ENCODE peak calls at places on chromosome 9, in six cellular contexts. D is K562, T is keratinocyte, N is GM23248, Q is IMR-90, Y is adipocyte. K is an unnamed sample.

GRCh38 chr9:129357773-129358250 is 179.8 kb upstream of the IER5L start:
- DNase-seq in D (no peak), T (no peak), N (no peak), Q (no peak), Y (no peak), K (no peak)

GRCh38 chr9:34547960-34548603 is 25.3 kb upstream of the ENHO start:
- DNase-seq in D (peak; percentile 49), T (no peak), N (peak; percentile 84), Q (peak; percentile 51), Y (peak; percentile 86), K (peak; percentile 94)

GRCh38 chr9:81826541-81826906 is 101.7 kb upstream of the SPATA31D4 start:
- DNase-seq in D (no peak), T (no peak), N (no peak), Q (peak; percentile 35), Y (no peak), K (no peak)

GRCh38 chr9:27183151-27183550 is 74.1 kb downstream of the TEK start:
- DNase-seq in D (no peak), T (no peak), N (no peak), Q (no peak), Y (no peak), K (no peak)

GRCh38 chr9:82810902-82811301 is 252.0 kb downstream of the RASEF start:
- DNase-seq in D (no peak), T (peak; percentile 38), N (peak; percentile 5), Q (peak; percentile 62), Y (peak; percentile 3), K (peak; percentile 82)

GRCh38 chr9:34102796-34103195 is 23.7 kb downstream of the DCAF12 start:
- DNase-seq in D (no peak), T (no peak), N (no peak), Q (no peak), Y (no peak), K (no peak)

GRCh38 chr9:16064701-16065230 is 511.9 kb downstream of the CCDC171 start:
- DNase-seq in D (no peak), T (no peak), N (no peak), Q (no peak), Y (no peak), K (peak; percentile 17)

GRCh38 chr9:17519761-17520160 is 59.1 kb upstream of the SH3GL2 start:
- DNase-seq in D (no peak), T (no peak), N (peak; percentile 15), Q (peak; percentile 38), Y (no peak), K (no peak)

GRCh38 chr9:123339666-123340414 is 16.2 kb upstream of the CRB2 start:
- DNase-seq in D (peak; percentile 62), T (no peak), N (no peak), Q (no peak), Y (no peak), K (no peak)

GRCh38 chr9:137366891-137367381 is 56.0 kb downstream of the EXD3 start:
- DNase-seq in D (no peak), T (no peak), N (no peak), Q (no peak), Y (no peak), K (peak; percentile 44)

GRCh38 chr9:24189986-24190385 is 355.7 kb downstream of the IZUMO3 start:
- DNase-seq in D (no peak), T (no peak), N (no peak), Q (no peak), Y (no peak), K (no peak)

GRCh38 chr9:445033-445432 is 230.4 kb downstream of the DOCK8 start:
- DNase-seq in D (peak; percentile 35), T (no peak), N (no peak), Q (no peak), Y (peak; percentile 23), K (no peak)

GRCh38 chr9:108182950-108183381 is 672.8 kb downstream of the ACTL7B start:
- DNase-seq in D (no peak), T (no peak), N (peak; percentile 82), Q (peak; percentile 55), Y (no peak), K (no peak)

GRCh38 chr9:121299125-121299466 is 31.1 kb downstream of the GSN start:
- DNase-seq in D (no peak), T (no peak), N (peak; percentile 22), Q (no peak), Y (no peak), K (peak; percentile 73)

GRCh38 chr9:110015759-110016158 is 192.2 kb downstream of the C9orf152 start:
- DNase-seq in D (no peak), T (peak; percentile 75), N (peak; percentile 68), Q (peak; percentile 94), Y (peak; percentile 15), K (no peak)

GRCh38 chr9:7094052-7094451 is 336.3 kb downstream of the KDM4C start:
- DNase-seq in D (peak; percentile 18), T (no peak), N (peak; percentile 23), Q (peak; percentile 24), Y (no peak), K (peak; percentile 71)

GRCh38 chr9:113042884-113043657 is 13.5 kb downstream of the ZFP37 start:
- DNase-seq in D (no peak), T (no peak), N (peak; percentile 5), Q (no peak), Y (no peak), K (no peak)
- H3K9me3 ChIP-seq in D (peaks cover 14% of the 10 kb centered on the region), T (peaks cover 15% of the 10 kb centered on the region), N (peaks cover 34% of the 10 kb centered on the region), Q (peaks cover 67% of the 10 kb centered on the region), Y (peaks cover 98% of the 10 kb centered on the region), K (peaks cover 90% of the 10 kb centered on the region)

DNA sequence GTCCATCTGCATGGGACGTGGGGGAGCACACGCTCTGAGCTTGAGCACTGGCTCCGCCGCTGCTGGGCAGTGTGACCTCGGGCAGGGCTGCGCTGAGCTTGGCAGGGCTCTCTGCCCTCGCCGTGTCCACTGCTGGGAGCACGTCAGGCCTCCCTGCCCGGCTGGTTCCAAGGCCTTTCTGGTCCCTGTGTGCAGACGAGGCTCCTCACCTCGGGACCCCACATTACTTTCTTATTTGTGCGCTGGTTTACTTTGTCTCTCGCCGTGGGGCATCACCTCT is 43.9 kb downstream of the RXRA start:
- DNase-seq in D (no peak), T (no peak), N (no peak), Q (no peak), Y (no peak), K (no peak)
- H3K4me3 ChIP-seq in D (no peak overlapping the region), T (no peak overlapping the region), N (no peak overlapping the region), Q (no peak overlapping the region), Y (no peak overlapping the region), K (no peak overlapping the region)

GRCh38 chr9:126471084-126471611 is 142.6 kb upstream of the LMX1B start:
- DNase-seq in D (no peak), T (no peak), N (peak; percentile 91), Q (peak; percentile 52), Y (peak; percentile 76), K (no peak)
- H3K9ac ChIP-seq in D (no peak overlapping the region), T (no peak overlapping the region), N (peak overlapping the region; percentile 72), Q (no peak overlapping the region), Y (peak overlapping the region; percentile 42), K (no peak overlapping the region)

DNA sequence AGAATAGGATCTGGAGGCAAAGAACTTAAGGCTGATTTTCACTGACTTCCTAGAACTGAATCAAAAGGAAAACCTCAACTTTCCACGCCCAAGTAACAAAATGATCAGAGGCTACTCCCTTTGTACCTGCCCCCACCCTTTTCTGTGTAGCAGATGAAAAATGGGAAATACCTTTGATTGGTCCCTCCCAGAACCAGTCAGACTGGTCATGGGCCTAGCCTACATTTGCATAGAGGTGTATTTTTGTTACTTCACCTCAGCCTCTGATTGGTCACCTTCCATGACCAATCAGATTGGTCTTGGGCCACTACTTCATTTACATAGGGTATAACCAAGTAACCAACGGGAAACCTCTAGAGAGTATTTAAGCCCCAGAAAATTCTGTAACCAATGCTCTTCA is 1553.5 kb upstream of the C9orf72 start:
- DNase-seq in D (no peak), T (no peak), N (no peak), Q (no peak), Y (no peak), K (no peak)
- H3K9me3 ChIP-seq in D (no peaks in the 10 kb centered on the region), T (peaks cover 2% of the 10 kb centered on the region), N (no peaks in the 10 kb centered on the region), Q (peaks cover under 1% of the 10 kb centered on the region), Y (peaks cover 28% of the 10 kb centered on the region), K (peaks cover 49% of the 10 kb centered on the region)

GRCh38 chr9:99623780-99624364 is 197.8 kb upstream of the NR4A3 start:
- DNase-seq in D (no peak), T (no peak), N (no peak), Q (no peak), Y (no peak), K (no peak)
- H3K4me3 ChIP-seq in D (no peak overlapping the region), T (no peak overlapping the region), N (no peak overlapping the region), Q (no peak overlapping the region), Y (no peak overlapping the region), K (no peak overlapping the region)

DNA sequence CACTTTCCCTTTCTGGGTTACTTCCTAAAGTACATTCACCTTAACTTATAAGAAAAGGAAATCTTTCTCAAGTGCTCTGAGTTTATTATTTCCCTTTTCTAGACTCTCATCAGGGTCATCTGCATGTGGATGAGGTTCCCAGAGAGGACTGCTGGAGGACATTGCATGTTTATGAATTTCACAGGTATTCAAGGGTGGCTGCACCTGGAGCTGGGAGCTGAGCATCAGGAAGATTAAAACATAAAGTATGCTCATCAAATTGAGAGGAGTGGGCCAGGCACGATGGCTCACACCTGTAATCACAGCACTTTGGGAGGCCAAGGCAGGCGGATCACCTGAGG is 34.7 kb upstream of the PLIN2 start:
- DNase-seq in D (no peak), T (no peak), N (no peak), Q (no peak), Y (no peak), K (no peak)
- H3K9ac ChIP-seq in D (peak overlapping the region; percentile 3), T (peak overlapping the region; percentile 59), N (peak overlapping the region; percentile 71), Q (peak overlapping the region; percentile 21), Y (peak overlapping the region; percentile 68), K (no peak overlapping the region)

GRCh38 chr9:103574056-103574455 is 520.1 kb upstream of the SMC2 start:
- DNase-seq in D (no peak), T (no peak), N (no peak), Q (no peak), Y (no peak), K (no peak)
- H3K9me3 ChIP-seq in D (no peaks in the 10 kb centered on the region), T (no peaks in the 10 kb centered on the region), N (peaks cover 13% of the 10 kb centered on the region), Q (peaks cover 7% of the 10 kb centered on the region), Y (peaks cover 9% of the 10 kb centered on the region), K (peaks cover 40% of the 10 kb centered on the region)

DNA sequence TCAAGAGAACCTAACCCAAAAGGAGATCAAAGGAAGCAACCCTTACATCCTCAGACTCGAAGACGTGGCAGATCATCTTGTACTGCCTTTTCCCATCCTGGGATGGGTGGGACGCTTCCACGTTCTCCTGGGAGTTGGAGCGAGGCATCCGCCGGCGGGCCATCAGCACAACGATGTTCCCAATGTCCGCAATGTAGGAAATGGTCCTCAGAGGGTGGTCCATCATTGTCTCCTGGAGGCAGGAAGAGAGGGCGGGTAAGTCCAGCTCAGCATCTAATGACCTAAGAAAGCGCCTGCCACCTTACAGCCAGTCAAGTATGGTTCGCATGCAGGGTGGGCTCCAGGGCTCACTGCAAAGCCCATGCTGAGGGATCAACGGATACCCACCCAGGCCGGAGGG is 131.2 kb downstream of the ENTREP1 start:
- DNase-seq in D (no peak), T (no peak), N (no peak), Q (no peak), Y (no peak), K (peak; percentile 32)
- H3K4me3 ChIP-seq in D (no peak overlapping the region), T (no peak overlapping the region), N (no peak overlapping the region), Q (no peak overlapping the region), Y (no peak overlapping the region), K (no peak overlapping the region)